ENCODE peak calls at places on chromosome 12, in six cellular contexts. One of them, this sample, is unnamed.

GRCh38 chr12:49232940-49233841 is 31.7 kb upstream of the TUBA1C start:
- DNase-seq in stomach: peak; percentile 37
- DNase-seq in gastrocnemius medialis: peak; percentile 17
- DNase-seq in thyroid gland: no peak
- DNase-seq in heart right ventricle: peak; percentile 77
- DNase-seq in HCT116: no peak
- DNase-seq in this sample: peak; percentile 60

GRCh38 chr12:91053951-91054715 is 3.7 kb downstream of the KERA start:
- DNase-seq in stomach: no peak
- DNase-seq in gastrocnemius medialis: no peak
- DNase-seq in thyroid gland: no peak
- DNase-seq in heart right ventricle: peak; percentile 48
- DNase-seq in HCT116: no peak
- DNase-seq in this sample: peak; percentile 13

GRCh38 chr12:10634427-10634826 is 21.0 kb upstream of the MAGOHB start:
- DNase-seq in stomach: no peak
- DNase-seq in gastrocnemius medialis: no peak
- DNase-seq in thyroid gland: no peak
- DNase-seq in heart right ventricle: no peak
- DNase-seq in HCT116: no peak
- DNase-seq in this sample: no peak

GRCh38 chr12:122847516-122847836 is 12.2 kb downstream of the HIP1R start:
- DNase-seq in stomach: no peak
- DNase-seq in gastrocnemius medialis: no peak
- DNase-seq in thyroid gland: no peak
- DNase-seq in heart right ventricle: no peak
- DNase-seq in HCT116: no peak
- DNase-seq in this sample: no peak

GRCh38 chr12:42534184-42534838 is 55.2 kb downstream of the PRICKLE1 start:
- DNase-seq in stomach: no peak
- DNase-seq in gastrocnemius medialis: no peak
- DNase-seq in thyroid gland: no peak
- DNase-seq in heart right ventricle: peak; percentile 19
- DNase-seq in HCT116: no peak
- DNase-seq in this sample: no peak

GRCh38 chr12:105748806-105749600 is 389.8 kb downstream of the NUAK1 start:
- DNase-seq in stomach: no peak
- DNase-seq in gastrocnemius medialis: no peak
- DNase-seq in thyroid gland: peak; percentile 91
- DNase-seq in heart right ventricle: peak; percentile 62
- DNase-seq in HCT116: no peak
- DNase-seq in this sample: peak; percentile 16

GRCh38 chr12:92139634-92140555 is 5.8 kb downstream of the BTG1 start:
- DNase-seq in stomach: no peak
- DNase-seq in gastrocnemius medialis: no peak
- DNase-seq in thyroid gland: peak; percentile 20
- DNase-seq in heart right ventricle: no peak
- DNase-seq in HCT116: no peak
- DNase-seq in this sample: no peak

GRCh38 chr12:19206493-19207077 is 77.1 kb downstream of the PLEKHA5 start:
- DNase-seq in stomach: no peak
- DNase-seq in gastrocnemius medialis: no peak
- DNase-seq in thyroid gland: no peak
- DNase-seq in heart right ventricle: no peak
- DNase-seq in HCT116: no peak
- DNase-seq in this sample: no peak

GRCh38 chr12:46958093-46958492 is 121.3 kb upstream of the PCED1B start:
- DNase-seq in stomach: no peak
- DNase-seq in gastrocnemius medialis: no peak
- DNase-seq in thyroid gland: no peak
- DNase-seq in heart right ventricle: no peak
- DNase-seq in HCT116: no peak
- DNase-seq in this sample: no peak

GRCh38 chr12:40215977-40216376 is 8.8 kb upstream of the LRRK2 start:
- DNase-seq in stomach: no peak
- DNase-seq in gastrocnemius medialis: no peak
- DNase-seq in thyroid gland: no peak
- DNase-seq in heart right ventricle: no peak
- DNase-seq in HCT116: no peak
- DNase-seq in this sample: no peak

GRCh38 chr12:47066278-47067048 is 13.0 kb upstream of the PCED1B start:
- DNase-seq in stomach: no peak
- DNase-seq in gastrocnemius medialis: no peak
- DNase-seq in thyroid gland: no peak
- DNase-seq in heart right ventricle: no peak
- DNase-seq in HCT116: no peak
- DNase-seq in this sample: no peak

GRCh38 chr12:115343008-115343407 is 659.0 kb upstream of the TBX3 start:
- DNase-seq in stomach: no peak
- DNase-seq in gastrocnemius medialis: no peak
- DNase-seq in thyroid gland: no peak
- DNase-seq in heart right ventricle: no peak
- DNase-seq in HCT116: no peak
- DNase-seq in this sample: no peak

GRCh38 chr12:16756833-16757552 is 151.0 kb upstream of the LMO3 start:
- DNase-seq in stomach: no peak
- DNase-seq in gastrocnemius medialis: no peak
- DNase-seq in thyroid gland: no peak
- DNase-seq in heart right ventricle: no peak
- DNase-seq in HCT116: no peak
- DNase-seq in this sample: no peak

GRCh38 chr12:105983622-105984325 is 155.0 kb downstream of the NUAK1 start:
- DNase-seq in stomach: no peak
- DNase-seq in gastrocnemius medialis: no peak
- DNase-seq in thyroid gland: no peak
- DNase-seq in heart right ventricle: no peak
- DNase-seq in HCT116: no peak
- DNase-seq in this sample: no peak

GRCh38 chr12:53345486-53346195 is 9.5 kb upstream of the SP7 start:
- DNase-seq in stomach: peak; percentile 30
- DNase-seq in gastrocnemius medialis: no peak
- DNase-seq in thyroid gland: peak; percentile 26
- DNase-seq in heart right ventricle: peak; percentile 79
- DNase-seq in HCT116: no peak
- DNase-seq in this sample: peak; percentile 29

GRCh38 chr12:3538691-3539030 is 47.7 kb downstream of the PRMT8 start:
- DNase-seq in stomach: no peak
- DNase-seq in gastrocnemius medialis: no peak
- DNase-seq in thyroid gland: peak; percentile 82
- DNase-seq in heart right ventricle: no peak
- DNase-seq in HCT116: no peak
- DNase-seq in this sample: peak; percentile 15

GRCh38 chr12:104258476-104259067 is 43.0 kb downstream of the TXNRD1 start:
- DNase-seq in stomach: no peak
- DNase-seq in gastrocnemius medialis: no peak
- DNase-seq in thyroid gland: no peak
- DNase-seq in heart right ventricle: no peak
- DNase-seq in HCT116: no peak
- DNase-seq in this sample: no peak

GRCh38 chr12:106181416-106182114 is 42.8 kb upstream of the NUAK1 start:
- DNase-seq in stomach: no peak
- DNase-seq in gastrocnemius medialis: no peak
- DNase-seq in thyroid gland: no peak
- DNase-seq in heart right ventricle: no peak
- DNase-seq in HCT116: no peak
- DNase-seq in this sample: no peak

GRCh38 chr12:115079760-115080159 is 395.8 kb upstream of the TBX3 start:
- DNase-seq in stomach: no peak
- DNase-seq in gastrocnemius medialis: no peak
- DNase-seq in thyroid gland: no peak
- DNase-seq in heart right ventricle: no peak
- DNase-seq in HCT116: no peak
- DNase-seq in this sample: peak; percentile 29

GRCh38 chr12:62627181-62627580 is 160.6 kb downstream of the MON2 start:
- DNase-seq in stomach: no peak
- DNase-seq in gastrocnemius medialis: no peak
- DNase-seq in thyroid gland: no peak
- DNase-seq in heart right ventricle: no peak
- DNase-seq in HCT116: no peak
- DNase-seq in this sample: no peak

DNA sequence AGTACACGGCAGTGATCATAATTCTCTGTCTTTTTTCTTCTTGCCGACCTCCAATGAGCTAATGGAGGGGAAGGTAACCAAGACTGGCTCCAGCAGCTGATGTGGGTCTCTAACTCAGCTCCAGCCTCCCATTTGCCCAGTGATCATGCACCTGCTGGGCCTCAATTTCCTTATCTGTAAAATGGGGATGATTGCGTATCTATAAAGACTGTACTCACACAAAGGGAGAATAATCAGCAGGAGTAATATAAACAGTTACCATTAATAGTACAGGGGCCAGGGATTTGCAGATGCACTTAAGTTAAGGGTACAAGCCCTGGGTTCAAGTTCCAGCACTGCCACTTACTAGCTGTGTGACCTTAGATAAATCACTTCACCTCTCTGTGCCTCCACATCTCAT is 204.9 kb upstream of the LHX5 start:
- DNase-seq in stomach: no peak
- DNase-seq in gastrocnemius medialis: no peak
- DNase-seq in thyroid gland: no peak
- DNase-seq in heart right ventricle: no peak
- DNase-seq in HCT116: no peak
- DNase-seq in this sample: no peak
- H3K4me1 ChIP-seq in stomach: no peaks in the 10 kb centered on the region
- H3K4me1 ChIP-seq in gastrocnemius medialis: no peaks in the 10 kb centered on the region
- H3K4me1 ChIP-seq in thyroid gland: no peaks in the 10 kb centered on the region
- H3K4me1 ChIP-seq in heart right ventricle: no peaks in the 10 kb centered on the region
- H3K4me1 ChIP-seq in HCT116: no peaks in the 10 kb centered on the region
- H3K4me1 ChIP-seq in this sample: no peaks in the 10 kb centered on the region

GRCh38 chr12:109858764-109859163 is 21.6 kb downstream of the GLTP start:
- DNase-seq in stomach: no peak
- DNase-seq in gastrocnemius medialis: no peak
- DNase-seq in thyroid gland: no peak
- DNase-seq in heart right ventricle: no peak
- DNase-seq in HCT116: no peak
- DNase-seq in this sample: no peak

GRCh38 chr12:109857715-109858114 is 22.6 kb downstream of the GLTP start:
- DNase-seq in stomach: no peak
- DNase-seq in gastrocnemius medialis: no peak
- DNase-seq in thyroid gland: no peak
- DNase-seq in heart right ventricle: no peak
- DNase-seq in HCT116: no peak
- DNase-seq in this sample: no peak

GRCh38 chr12:109860961-109861360 is 19.4 kb downstream of the GLTP start:
- DNase-seq in stomach: no peak
- DNase-seq in gastrocnemius medialis: no peak
- DNase-seq in thyroid gland: peak; percentile 52
- DNase-seq in heart right ventricle: no peak
- DNase-seq in HCT116: no peak
- DNase-seq in this sample: no peak

GRCh38 chr12:109855377-109855776 is 22.2 kb upstream of the TRPV4 start:
- DNase-seq in stomach: no peak
- DNase-seq in gastrocnemius medialis: no peak
- DNase-seq in thyroid gland: no peak
- DNase-seq in heart right ventricle: no peak
- DNase-seq in HCT116: no peak
- DNase-seq in this sample: no peak
- TF ChIP-seq CTCF in stomach: no peak
- TF ChIP-seq CTCF in gastrocnemius medialis: no peak
- TF ChIP-seq CTCF in thyroid gland: no peak
- TF ChIP-seq CTCF in heart right ventricle: no peak
- TF ChIP-seq CTCF in HCT116: no peak
- TF ChIP-seq CTCF in this sample: no peak

GRCh38 chr12:111488798-111489197 is 83.1 kb downstream of the SH2B3 start:
- DNase-seq in stomach: no peak
- DNase-seq in gastrocnemius medialis: no peak
- DNase-seq in thyroid gland: no peak
- DNase-seq in heart right ventricle: no peak
- DNase-seq in HCT116: no peak
- DNase-seq in this sample: no peak
- H3K36me3 ChIP-seq in stomach: peaks cover 92% of the 10 kb centered on the region
- H3K36me3 ChIP-seq in gastrocnemius medialis: peaks cover 58% of the 10 kb centered on the region
- H3K36me3 ChIP-seq in thyroid gland: peaks cover 34% of the 10 kb centered on the region
- H3K36me3 ChIP-seq in heart right ventricle: peaks cover 74% of the 10 kb centered on the region
- H3K36me3 ChIP-seq in HCT116: peaks cover 39% of the 10 kb centered on the region
- H3K36me3 ChIP-seq in this sample: peaks cover 24% of the 10 kb centered on the region

GRCh38 chr12:120238839-120239445 is 26.6 kb downstream of the PXN start:
- DNase-seq in stomach: no peak
- DNase-seq in gastrocnemius medialis: peak; percentile 25
- DNase-seq in thyroid gland: no peak
- DNase-seq in heart right ventricle: no peak
- DNase-seq in HCT116: no peak
- DNase-seq in this sample: no peak
- H3K4me1 ChIP-seq in stomach: peaks cover 61% of the 10 kb centered on the region
- H3K4me1 ChIP-seq in gastrocnemius medialis: peaks cover 99% of the 10 kb centered on the region
- H3K4me1 ChIP-seq in thyroid gland: peaks cover 80% of the 10 kb centered on the region
- H3K4me1 ChIP-seq in heart right ventricle: peaks cover 89% of the 10 kb centered on the region
- H3K4me1 ChIP-seq in HCT116: peaks cover 63% of the 10 kb centered on the region
- H3K4me1 ChIP-seq in this sample: peaks cover 39% of the 10 kb centered on the region

GRCh38 chr12:126974779-126975178 is 1292.2 kb upstream of the TMEM132C start:
- DNase-seq in stomach: no peak
- DNase-seq in gastrocnemius medialis: no peak
- DNase-seq in thyroid gland: no peak
- DNase-seq in heart right ventricle: no peak
- DNase-seq in HCT116: no peak
- DNase-seq in this sample: no peak
- TF ChIP-seq CTCF in stomach: no peak
- TF ChIP-seq CTCF in gastrocnemius medialis: no peak
- TF ChIP-seq CTCF in thyroid gland: no peak
- TF ChIP-seq CTCF in heart right ventricle: no peak
- TF ChIP-seq CTCF in HCT116: no peak
- TF ChIP-seq CTCF in this sample: no peak

GRCh38 chr12:45866299-45866698 is 124.1 kb downstream of the SCAF11 start:
- DNase-seq in stomach: no peak
- DNase-seq in gastrocnemius medialis: no peak
- DNase-seq in thyroid gland: no peak
- DNase-seq in heart right ventricle: no peak
- DNase-seq in HCT116: no peak
- DNase-seq in this sample: no peak
- H3K36me3 ChIP-seq in stomach: peaks cover 53% of the 10 kb centered on the region
- H3K36me3 ChIP-seq in gastrocnemius medialis: peaks cover 10% of the 10 kb centered on the region
- H3K36me3 ChIP-seq in thyroid gland: no peaks in the 10 kb centered on the region
- H3K36me3 ChIP-seq in heart right ventricle: peaks cover 58% of the 10 kb centered on the region
- H3K36me3 ChIP-seq in HCT116: peaks cover 3% of the 10 kb centered on the region
- H3K36me3 ChIP-seq in this sample: no peaks in the 10 kb centered on the region

DNA sequence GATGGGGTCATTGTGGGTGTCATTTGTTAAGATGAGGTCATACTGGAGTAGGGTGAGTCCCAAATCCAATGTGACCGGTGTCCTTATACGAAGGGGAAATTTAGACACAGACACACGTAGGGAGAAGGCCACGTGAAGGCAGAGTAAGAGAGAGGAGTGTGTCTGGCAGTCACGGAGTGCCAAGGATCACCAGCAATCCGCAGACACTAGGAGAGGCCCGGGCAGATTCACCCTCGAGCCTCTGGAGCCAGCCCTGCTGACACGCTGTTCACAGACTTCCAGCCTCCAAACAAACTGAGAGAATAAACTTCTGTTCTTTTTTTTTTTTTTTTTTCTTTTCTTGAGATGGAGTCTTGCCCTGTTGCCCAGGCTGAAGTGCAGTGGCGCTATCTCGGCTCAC is 24.9 kb downstream of the BRI3BP start:
- DNase-seq in stomach: no peak
- DNase-seq in gastrocnemius medialis: no peak
- DNase-seq in thyroid gland: no peak
- DNase-seq in heart right ventricle: no peak
- DNase-seq in HCT116: no peak
- DNase-seq in this sample: no peak
- H3K4me1 ChIP-seq in stomach: no peaks in the 10 kb centered on the region
- H3K4me1 ChIP-seq in gastrocnemius medialis: no peaks in the 10 kb centered on the region
- H3K4me1 ChIP-seq in thyroid gland: peaks cover 6% of the 10 kb centered on the region
- H3K4me1 ChIP-seq in heart right ventricle: no peaks in the 10 kb centered on the region
- H3K4me1 ChIP-seq in HCT116: no peaks in the 10 kb centered on the region
- H3K4me1 ChIP-seq in this sample: peaks cover 17% of the 10 kb centered on the region